ENCODE peak calls at places on chromosomes 11 and 22, in eight cellular contexts. M is prostate gland; A is GM23248; E is colonic mucosa; T is aorta; D is cardiac fibroblast; Z is CD8-positive, alpha-beta memory T cell; I is GM12865. K is an unnamed sample.

GRCh38 chr11:95688015-95688414 is 101.6 kb downstream of the FAM76B start:
- DNase-seq in D (no peak), M (no peak), A (no peak), Z (no peak), E (no peak), I (no peak), T (no peak), K (no peak)

GRCh38 chr22:27845603-27846100 is 44.1 kb upstream of the MN1 start:
- DNase-seq in D (no peak), M (no peak), Z (no peak), T (no peak), I (no peak), A (no peak), E (no peak), K (no peak)

GRCh38 chr11:125167954-125168821 is 3.6 kb downstream of the PKNOX2 start:
- DNase-seq in T (no peak), I (peak; percentile 45), M (peak; percentile 31), E (no peak), A (peak; percentile 41), D (peak; percentile 58), Z (no peak), K (no peak)

GRCh38 chr11:3995307-3995706 is 99.3 kb upstream of the RRM1 start:
- DNase-seq in I (no peak), D (no peak), A (peak; percentile 7), M (no peak), Z (no peak), E (no peak), T (no peak), K (no peak)

GRCh38 chr11:24793479-24793878 is 296.6 kb downstream of the LUZP2 start:
- DNase-seq in T (no peak), Z (no peak), M (no peak), I (no peak), E (no peak), A (no peak), D (peak; percentile 8), K (no peak)

GRCh38 chr11:1877211-1878133 is 14.2 kb downstream of the PRR33 start:
- DNase-seq in T (peak; percentile 88), E (peak; percentile 45), Z (no peak), D (peak; percentile 84), A (peak; percentile 33), M (peak; percentile 33), I (no peak), K (peak; percentile 34)

GRCh38 chr22:17672417-17672991 is 33.9 kb downstream of the BCL2L13 start:
- DNase-seq in M (no peak), Z (no peak), E (no peak), D (no peak), A (no peak), T (no peak), I (no peak), K (no peak)

GRCh38 chr11:19315511-19315910 is 74.8 kb upstream of the E2F8 start:
- DNase-seq in I (no peak), Z (no peak), M (no peak), T (no peak), E (no peak), D (no peak), A (peak; percentile 19), K (peak; percentile 28)

GRCh38 chr11:132658696-132659095 is 873.6 kb downstream of the OPCML start:
- DNase-seq in A (no peak), Z (no peak), D (no peak), T (no peak), M (no peak), I (no peak), E (no peak), K (no peak)

GRCh38 chr11:13462311-13462927 is 603 bp downstream of the BTBD10 start:
- DNase-seq in M (peak; percentile 69), E (peak; percentile 85), I (peak; percentile 56), D (peak; percentile 13), T (no peak), Z (peak; percentile 48), A (peak; percentile 70), K (peak; percentile 70)

GRCh38 chr11:25566298-25567200 is 765.4 kb upstream of the ANO3 start:
- DNase-seq in Z (no peak), A (no peak), T (peak; percentile 63), D (peak; percentile 71), E (no peak), I (no peak), M (no peak), K (peak; percentile 24)

GRCh38 chr11:35909866-35910265 is 34.0 kb upstream of the LDLRAD3 start:
- DNase-seq in M (no peak), I (no peak), T (no peak), Z (no peak), D (no peak), E (no peak), A (no peak), K (no peak)

GRCh38 chr22:42933783-42934144 is 76.7 kb upstream of the ARFGAP3 start:
- DNase-seq in I (peak; percentile 48), E (no peak), A (peak; percentile 97), T (no peak), D (peak; percentile 96), Z (no peak), M (peak; percentile 40), K (no peak)

GRCh38 chr22:35756722-35757121 is 39.0 kb downstream of the APOL5 start:
- DNase-seq in M (no peak), D (no peak), I (no peak), E (no peak), T (no peak), A (no peak), Z (no peak), K (no peak)

GRCh38 chr11:120996973-120997372 is 26.9 kb upstream of the TBCEL start:
- DNase-seq in I (no peak), T (no peak), M (no peak), A (no peak), Z (no peak), D (no peak), E (no peak), K (no peak)
- H3K4me3 ChIP-seq in I (no peak overlapping the region), T (no peak overlapping the region), M (no peak overlapping the region), A (no peak overlapping the region), Z (no peak overlapping the region), D (no peak overlapping the region), E (no peak overlapping the region), K (no peak overlapping the region)

DNA sequence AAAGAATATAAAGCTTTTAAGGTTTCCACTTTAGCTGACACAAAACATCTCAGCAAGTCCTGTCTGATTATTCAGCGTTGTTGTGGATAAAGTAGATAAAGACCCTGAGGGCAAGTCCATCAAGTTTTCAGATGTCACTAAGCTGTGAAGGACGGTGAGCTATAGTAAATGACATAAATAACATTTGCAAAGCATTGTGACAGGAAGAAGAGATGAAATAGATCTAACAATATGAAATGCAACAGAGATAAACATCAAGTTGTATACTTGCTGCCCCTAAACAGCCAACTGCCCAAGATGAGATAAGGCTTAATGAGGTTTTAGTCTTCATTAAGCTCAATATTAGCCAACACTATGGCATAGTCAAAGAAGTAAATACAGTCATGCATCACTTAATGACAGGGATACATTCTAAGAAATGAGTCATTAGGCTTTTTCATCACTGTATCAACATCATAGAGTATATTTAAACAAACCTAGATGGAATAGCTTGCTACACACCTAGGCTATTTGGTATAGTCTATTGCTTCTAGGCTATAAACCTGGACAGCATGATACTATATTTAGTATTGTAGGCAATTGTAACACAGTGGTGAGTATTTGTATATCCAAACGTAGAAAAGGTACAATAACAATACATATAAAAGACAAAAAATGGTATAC is 625.1 kb upstream of the ANO5 start:
- DNase-seq in T (no peak), E (no peak), A (no peak), M (no peak), Z (no peak), D (no peak), I (no peak), K (no peak)
- H3K4me3 ChIP-seq in T (no peak overlapping the region), E (no peak overlapping the region), A (no peak overlapping the region), M (no peak overlapping the region), Z (no peak overlapping the region), D (no peak overlapping the region), I (no peak overlapping the region), K (no peak overlapping the region)

DNA sequence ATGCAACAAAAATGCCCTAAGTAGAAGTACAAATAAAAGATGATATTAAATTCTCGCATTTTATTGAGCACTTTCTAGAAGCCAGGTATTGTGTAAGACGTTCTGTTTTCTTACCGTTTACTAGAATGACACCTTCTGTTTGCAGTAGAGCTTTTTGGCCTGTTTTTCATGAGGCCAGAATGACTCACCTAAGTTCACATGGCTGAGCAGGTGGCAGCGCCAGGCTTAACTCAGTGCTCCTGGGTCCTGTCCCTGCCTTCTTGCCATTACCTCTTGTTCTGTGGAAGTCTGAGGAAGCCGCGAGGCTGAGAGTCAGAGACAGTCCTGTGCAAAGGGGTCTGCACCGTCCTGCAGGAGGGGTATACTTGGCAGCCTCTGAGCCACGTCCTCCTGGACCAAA is 113.8 kb downstream of the ATXN10 start:
- DNase-seq in T (no peak), E (peak; percentile 28), I (no peak), Z (no peak), M (peak; percentile 60), A (peak; percentile 54), D (no peak), K (no peak)
- H3K4me3 ChIP-seq in T (no peak overlapping the region), E (no peak overlapping the region), I (no peak overlapping the region), Z (no peak overlapping the region), M (no peak overlapping the region), A (no peak overlapping the region), D (no peak overlapping the region), K (no peak overlapping the region)

GRCh38 chr11:65853249-65853979 is 4.6 kb downstream of the CFL1 start:
- DNase-seq in A (no peak), M (no peak), E (peak; percentile 40), I (peak; percentile 41), T (peak; percentile 68), Z (no peak), D (no peak), K (no peak)

GRCh38 chr11:65855927-65856363 is 2.0 kb downstream of the CFL1 start:
- DNase-seq in A (no peak), D (no peak), T (peak; percentile 39), Z (no peak), E (no peak), M (no peak), I (peak; percentile 4), K (no peak)

GRCh38 chr11:65854161-65854592 is 3.8 kb downstream of the CFL1 start:
- DNase-seq in M (no peak), E (peak; percentile 93), Z (no peak), I (peak; percentile 13), D (no peak), A (no peak), T (peak; percentile 55), K (no peak)

GRCh38 chr11:65856689-65857499 is 1.1 kb downstream of the CFL1 start:
- DNase-seq in T (peak; percentile 94), M (peak; percentile 84), A (peak; percentile 87), I (peak; percentile 85), Z (peak; percentile 80), E (peak; percentile 88), D (peak; percentile 73), K (peak; percentile 96)

DNA sequence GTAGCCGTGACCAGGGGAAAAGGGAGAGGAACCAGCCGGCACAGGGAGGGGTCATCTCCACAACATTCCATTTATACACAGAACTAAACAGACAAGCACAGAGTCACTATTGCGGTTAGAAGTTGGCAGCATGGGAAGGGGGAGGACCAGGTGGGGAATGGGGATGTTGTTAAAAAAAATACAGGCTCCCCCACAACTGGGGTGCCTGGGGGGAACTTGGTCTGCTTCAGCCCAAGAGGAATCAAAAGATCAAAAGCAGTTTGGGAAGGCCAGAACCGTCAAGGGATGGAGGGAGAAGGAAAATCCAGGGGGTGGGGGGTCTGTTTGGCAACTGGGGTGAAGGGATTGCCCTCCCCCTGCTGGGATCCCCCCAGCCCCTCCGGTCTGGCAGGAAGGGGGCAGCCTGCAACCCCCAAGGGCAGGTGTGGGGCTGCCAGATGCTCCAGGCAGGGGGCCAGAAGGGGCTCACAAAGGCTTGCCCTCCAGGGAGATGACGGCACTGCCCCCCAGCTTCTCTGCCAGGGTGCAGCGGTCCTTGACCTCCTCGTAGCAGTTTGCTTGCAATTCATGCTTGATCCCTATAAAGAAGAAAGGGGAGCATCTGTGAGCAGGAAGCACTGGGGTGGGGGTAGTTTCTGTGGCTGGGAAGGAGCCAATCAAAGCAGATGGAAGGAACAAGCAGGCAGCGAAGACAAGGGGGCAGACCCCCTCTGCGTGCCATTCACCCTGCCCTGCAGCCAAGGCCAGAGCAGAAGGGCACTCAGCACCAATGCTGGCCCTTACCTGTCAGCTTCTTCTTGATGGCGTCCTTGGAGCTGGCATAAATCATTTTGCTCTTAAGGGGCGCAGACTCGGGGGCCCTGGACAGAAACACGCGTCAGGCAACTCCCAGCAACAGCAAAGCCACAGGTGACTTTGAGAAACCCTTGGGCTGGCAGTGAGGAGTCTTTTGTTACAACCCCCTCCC is 2.8 kb downstream of the CFL1 start:
- DNase-seq in T (peak; percentile 72), E (peak; percentile 22), I (peak; percentile 1), D (no peak), A (no peak), Z (no peak), M (no peak), K (no peak)
- H3K4me3 ChIP-seq in T (no peak overlapping the region), E (peak overlapping the region; percentile 92), I (no peak overlapping the region), D (peak overlapping the region; percentile 99), A (peak overlapping the region; percentile 94), Z (no peak overlapping the region), M (no peak overlapping the region), K (no peak overlapping the region)